ENCODE peak calls at places on chromosomes 3 and 15, in seven cellular contexts. Z is GM23248; E is CD4-positive, alpha-beta T cell; V is effector CD4-positive, alpha-beta T cell; D is C1 segment of cervical spinal cord; S is germinal center; P is activated CD8-positive, alpha-beta memory T cell treated with anti-CD3 and anti-CD28 coated beads for 1 hour. N is an unnamed sample.

GRCh38 chr3:166457382-166457781 is 620.2 kb upstream of the BCHE start:
- DNase-seq in E (no peak), V (no peak), Z (no peak), S (no peak), D (no peak), P (no peak), N (no peak)

GRCh38 chr3:153927107-153927506 is 194.1 kb upstream of the ARHGEF26 start:
- DNase-seq in E (no peak), Z (peak), S (no peak), D (no peak), V (no peak), P (no peak), N (peak)

GRCh38 chr3:11206316-11206715 is 52.0 kb downstream of the HRH1 start:
- DNase-seq in Z (no peak), S (no peak), P (no peak), E (no peak), D (no peak), V (no peak), N (no peak)

GRCh38 chr3:152026033-152026556 is 152.7 kb downstream of the SUCNR1 start:
- DNase-seq in E (no peak), D (no peak), P (no peak), S (no peak), Z (peak), V (no peak), N (no peak)

GRCh38 chr3:14780927-14781507 is 37.7 kb upstream of the FGD5 start:
- DNase-seq in E (no peak), P (no peak), S (peak), V (no peak), D (no peak), Z (peak), N (no peak)

GRCh38 chr15:101242160-101242998 is 9.5 kb downstream of the CHSY1 start:
- DNase-seq in S (peak), Z (peak), E (peak), V (peak), D (no peak), P (no peak), N (no peak)

GRCh38 chr3:160686955-160687535 is 10.1 kb downstream of the ARL14 start:
- DNase-seq in E (no peak), V (no peak), S (no peak), D (no peak), Z (peak), P (no peak), N (no peak)

GRCh38 chr3:95297586-95297985 is 1234.7 kb downstream of the NSUN3 start:
- DNase-seq in P (no peak), V (no peak), D (no peak), Z (no peak), E (no peak), S (no peak), N (no peak)

GRCh38 chr3:114721209-114721608 is 425.9 kb downstream of the ZBTB20 start:
- DNase-seq in Z (no peak), V (no peak), P (no peak), E (no peak), D (no peak), S (no peak), N (no peak)